ENCODE peak calls at places on chromosomes 13 and 19, in seven cellular contexts. L is sciatic nerve; X is HT1080; I is activated T-cell treated with anti-CD3 and anti-CD28 coated beads, Interleukin-2, amount 50 U/mL, for 72 hours; P is NCI-H774; Z is T-helper 2 cell treated with Interferon-gamma antibody and Interleukin-4, amounts not matched to agents 5 μg/mL and 100 μg/mL, for 36 hours; Y is cardiac muscle cell. C is an unnamed sample.

GRCh38 chr13:50236898-50237318 is 221.7 kb downstream of the KCNRG start:
- DNase-seq in L (no peak), I (peak; percentile 59), X (no peak), Y (no peak), P (no peak), Z (peak; percentile 68), C (no peak)

GRCh38 chr19:50311723-50312635 is 17.2 kb downstream of the KCNC3 start:
- DNase-seq in Z (no peak), P (peak; percentile 67), L (no peak), Y (peak; percentile 84), I (no peak), X (no peak), C (no peak)

GRCh38 chr19:35355851-35356460 is 2.3 kb upstream of the FFAR3 start:
- DNase-seq in L (peak; percentile 42), I (no peak), X (no peak), Y (no peak), Z (no peak), P (no peak), C (no peak)

GRCh38 chr19:4061178-4061682 is 5.5 kb downstream of the ZBTB7A start:
- DNase-seq in Y (no peak), I (no peak), X (no peak), P (peak; percentile 58), Z (no peak), L (peak; percentile 86), C (no peak)

GRCh38 chr13:40755082-40755755 is 15.8 kb downstream of the MRPS31 start:
- DNase-seq in L (no peak), I (no peak), Z (no peak), X (no peak), Y (no peak), P (no peak), C (no peak)

GRCh38 chr19:17075860-17076538 is 422 bp downstream of the MYO9B start:
- DNase-seq in Y (peak; percentile 36), L (peak; percentile 75), Z (peak; percentile 54), P (no peak), I (peak; percentile 63), X (no peak), C (peak; percentile 14)

GRCh38 chr13:42327725-42328124 is 55.8 kb downstream of the AKAP11 start:
- DNase-seq in Y (no peak), I (no peak), Z (no peak), L (no peak), P (no peak), X (no peak), C (no peak)

GRCh38 chr13:80361883-80362327 is 21.0 kb upstream of the SPRY2 start:
- DNase-seq in Z (no peak), L (no peak), P (no peak), Y (peak; percentile 83), X (peak; percentile 33), I (no peak), C (no peak)

GRCh38 chr19:1051791-1052190 is 11.9 kb downstream of the ABCA7 start:
- DNase-seq in Z (no peak), I (no peak), X (no peak), P (no peak), L (no peak), Y (no peak), C (no peak)

GRCh38 chr13:73074101-73074500 is 15.3 kb downstream of the KLF5 start:
- DNase-seq in X (no peak), I (no peak), Z (no peak), Y (no peak), P (no peak), L (no peak), C (no peak)

GRCh38 chr13:27953671-27954405 is 15.3 kb downstream of the CDX2 start:
- DNase-seq in I (peak; percentile 84), X (peak; percentile 31), Y (peak; percentile 91), P (peak; percentile 65), Z (peak; percentile 54), L (peak; percentile 79), C (peak; percentile 37)